ENCODE peak calls at places on chromosomes 13 and 19, in seven cellular contexts. V is IMR-90, X is mesendoderm, U is neuronal stem cell, M is H1, H is trophoblast cell, R is mesenchymal stem cell. O is an unnamed sample.

GRCh38 chr19:5536337-5536894 is 31.3 kb downstream of the TINCR start:
- DNase-seq in V (peak; percentile 33), X (peak; percentile 96), U (peak; percentile 85), M (peak; percentile 91), H (peak; percentile 84), R (peak; percentile 47), O (peak; percentile 96)

GRCh38 chr13:85896516-85897450 is 97.6 kb upstream of the SLITRK6 start:
- DNase-seq in V (peak; percentile 0), X (peak; percentile 32), U (no peak), M (no peak), H (no peak), R (peak; percentile 5), O (peak; percentile 29)

GRCh38 chr13:25247345-25247744 is 39.9 kb downstream of the MTMR6 start:
- DNase-seq in V (no peak), X (no peak), U (no peak), M (no peak), H (no peak), R (no peak), O (no peak)

GRCh38 chr13:65555973-65556372 is 1674.2 kb downstream of the PCDH9 start:
- DNase-seq in V (no peak), X (no peak), U (no peak), M (no peak), H (no peak), R (no peak), O (no peak)

GRCh38 chr19:51359294-51359693 is 6.9 kb downstream of the ETFB start:
- DNase-seq in V (peak; percentile 95), X (no peak), U (no peak), M (no peak), H (no peak), R (peak; percentile 87), O (no peak)

GRCh38 chr19:32191921-32192320 is 153.5 kb upstream of the ZNF507 start:
- DNase-seq in V (no peak), X (no peak), U (no peak), M (no peak), H (no peak), R (no peak), O (no peak)

GRCh38 chr19:6062274-6062673 is 48.0 kb downstream of the RFX2 start:
- DNase-seq in V (no peak), X (no peak), U (no peak), M (no peak), H (peak; percentile 57), R (no peak), O (no peak)

GRCh38 chr13:46949211-46949610 is 52.4 kb upstream of the HTR2A start:
- DNase-seq in V (no peak), X (no peak), U (no peak), M (no peak), H (no peak), R (no peak), O (no peak)

GRCh38 chr13:72457151-72457550 is 270.3 kb downstream of the MZT1 start:
- DNase-seq in V (no peak), X (no peak), U (no peak), M (no peak), H (no peak), R (no peak), O (no peak)

GRCh38 chr13:106159295-106160195 is 375.9 kb downstream of the EFNB2 start:
- DNase-seq in V (no peak), X (no peak), U (no peak), M (no peak), H (peak; percentile 56), R (no peak), O (peak; percentile 51)

GRCh38 chr13:46339035-46339666 is 47.9 kb downstream of the RUBCNL start:
- DNase-seq in V (peak; percentile 12), X (no peak), U (no peak), M (no peak), H (peak; percentile 62), R (no peak), O (no peak)

GRCh38 chr19:43784981-43785808 is 4.4 kb upstream of the KCNN4 start:
- DNase-seq in V (peak; percentile 67), X (peak; percentile 84), U (peak; percentile 59), M (peak; percentile 64), H (peak; percentile 92), R (peak; percentile 79), O (peak; percentile 73)

GRCh38 chr13:90719452-90719851 is 628.0 kb upstream of the MIR17HG start:
- DNase-seq in V (no peak), X (no peak), U (no peak), M (no peak), H (no peak), R (peak; percentile 26), O (no peak)

GRCh38 chr19:8988204-8988603 is 22.0 kb downstream of the MUC16 start:
- DNase-seq in V (no peak), X (peak; percentile 23), U (no peak), M (peak; percentile 52), H (peak; percentile 84), R (no peak), O (peak; percentile 35)

GRCh38 chr13:98203641-98204326 is 26.7 kb upstream of the RNF113B start:
- DNase-seq in V (no peak), X (no peak), U (no peak), M (no peak), H (peak; percentile 37), R (no peak), O (no peak)

GRCh38 chr13:98204546-98204945 is 27.5 kb upstream of the RNF113B start:
- DNase-seq in V (no peak), X (no peak), U (no peak), M (no peak), H (peak; percentile 78), R (no peak), O (no peak)

GRCh38 chr13:98207411-98207810 is 30.3 kb upstream of the RNF113B start:
- DNase-seq in V (peak; percentile 55), X (no peak), U (no peak), M (no peak), H (no peak), R (peak; percentile 71), O (no peak)

GRCh38 chr13:98208606-98209005 is 31.5 kb upstream of the RNF113B start:
- DNase-seq in V (no peak), X (no peak), U (no peak), M (no peak), H (no peak), R (peak; percentile 40), O (no peak)

GRCh38 chr13:98206946-98207345 is 29.9 kb upstream of the RNF113B start:
- DNase-seq in V (peak; percentile 99), X (no peak), U (no peak), M (no peak), H (peak; percentile 75), R (peak; percentile 95), O (no peak)
- H4K8ac ChIP-seq in V (no peak overlapping the region), X (no peak overlapping the region), U (no peak overlapping the region), M (no peak overlapping the region), H (no peak overlapping the region), R (no peak overlapping the region), O (no peak overlapping the region)

DNA sequence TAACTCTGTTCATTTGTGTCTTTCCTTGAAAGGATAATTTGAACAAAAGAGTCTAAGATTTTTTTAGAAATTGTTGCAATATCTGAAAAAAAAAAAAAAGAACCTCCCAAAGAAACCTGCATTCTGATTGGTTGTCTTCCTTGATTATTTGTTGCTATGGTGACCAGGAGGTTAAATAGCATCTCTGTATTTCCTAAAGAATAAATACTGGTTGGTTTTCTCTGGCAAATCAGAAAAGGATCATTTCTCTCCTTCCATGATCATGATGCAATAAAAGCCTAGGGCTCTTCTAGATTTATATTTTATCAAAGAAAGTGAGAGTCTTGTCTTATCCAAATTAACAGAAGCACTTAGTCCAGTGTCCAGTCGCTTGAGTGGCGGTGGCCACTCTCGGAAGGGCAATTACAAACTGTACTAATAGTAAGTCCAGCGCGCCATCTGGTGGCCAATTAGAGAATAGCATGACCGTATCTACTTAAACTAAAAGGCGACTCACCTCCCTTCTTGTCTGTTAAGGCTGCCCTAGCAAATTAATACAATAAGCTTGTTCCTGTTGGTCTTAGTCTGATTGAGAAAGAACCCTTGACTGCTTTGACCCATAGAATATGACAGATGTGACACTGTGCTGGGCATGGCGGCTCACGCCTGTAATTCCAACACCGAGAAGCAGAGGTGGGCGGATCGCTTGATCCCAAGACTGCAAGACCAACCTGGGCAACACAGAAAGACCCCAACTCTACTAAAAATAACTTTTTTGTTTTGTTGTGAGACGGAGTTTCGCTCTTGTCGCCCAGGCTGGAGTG is 47.0 kb upstream of the PNMA8B start:
- DNase-seq in V (peak; percentile 87), X (peak; percentile 93), U (peak; percentile 89), M (peak; percentile 92), H (peak; percentile 100), R (peak; percentile 93), O (peak; percentile 86)
- H3K4me2 ChIP-seq in V (no peak overlapping the region), X (no peak overlapping the region), U (no peak overlapping the region), M (no peak overlapping the region), H (no peak overlapping the region), R (no peak overlapping the region), O (no peak overlapping the region)

DNA sequence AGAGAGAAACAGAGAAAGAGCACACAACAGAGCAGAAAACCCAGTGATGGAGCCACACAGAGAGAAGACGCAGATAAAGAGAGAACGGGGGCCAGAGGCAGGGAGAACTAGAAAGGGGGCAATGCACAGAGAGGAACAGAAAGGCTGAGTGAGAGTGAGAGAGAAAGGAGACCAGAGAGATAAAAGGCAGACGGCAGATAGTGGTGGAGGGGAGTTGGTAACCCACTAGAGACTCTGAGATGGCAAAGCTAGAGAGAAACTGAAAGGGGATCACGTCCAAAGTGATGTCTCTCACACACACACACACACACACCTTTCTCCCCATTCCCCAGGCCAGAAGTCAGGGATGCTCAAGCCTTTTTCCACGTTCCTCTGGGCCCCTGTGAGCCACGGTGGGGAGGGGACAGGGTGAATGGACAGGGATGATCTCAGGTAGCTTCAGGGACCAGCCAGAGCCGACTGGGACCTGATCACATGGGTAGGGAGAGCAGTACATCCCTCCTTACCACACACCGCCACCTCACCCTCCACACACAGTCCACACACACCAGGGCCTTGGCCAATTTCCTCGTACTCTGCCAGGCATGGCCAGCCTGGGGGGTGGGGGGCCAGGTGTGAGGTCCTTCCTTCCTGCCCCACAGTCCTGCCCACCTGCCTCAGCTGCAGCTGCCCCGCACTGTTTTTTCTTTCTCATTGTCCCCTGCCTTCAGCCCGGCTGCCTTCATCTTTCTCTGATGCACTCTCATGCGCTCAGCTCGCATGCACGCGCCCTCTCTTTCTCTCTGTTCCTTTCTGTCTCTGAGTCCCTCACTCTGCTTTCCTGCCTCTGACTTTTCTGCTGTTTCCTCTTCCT is 22.5 kb upstream of the POU2F2 start:
- DNase-seq in V (no peak), X (no peak), U (no peak), M (no peak), H (no peak), R (no peak), O (no peak)
- H4K8ac ChIP-seq in V (no peak overlapping the region), X (no peak overlapping the region), U (no peak overlapping the region), M (no peak overlapping the region), H (no peak overlapping the region), R (no peak overlapping the region), O (no peak overlapping the region)

GRCh38 chr19:33273881-33274662 is 28.3 kb downstream of the CEBPA start:
- DNase-seq in V (peak; percentile 84), X (no peak), U (no peak), M (no peak), H (no peak), R (peak; percentile 52), O (no peak)

GRCh38 chr19:33275559-33275932 is 26.8 kb downstream of the CEBPA start:
- DNase-seq in V (no peak), X (no peak), U (no peak), M (no peak), H (no peak), R (no peak), O (no peak)

GRCh38 chr19:33275933-33276619 is 26.3 kb downstream of the CEBPA start:
- DNase-seq in V (no peak), X (no peak), U (no peak), M (no peak), H (no peak), R (no peak), O (no peak)

GRCh38 chr19:33273065-33273736 is 29.1 kb downstream of the CEBPA start:
- DNase-seq in V (no peak), X (no peak), U (no peak), M (no peak), H (no peak), R (no peak), O (no peak)

GRCh38 chr19:33274663-33275558 is 27.4 kb downstream of the CEBPA start:
- DNase-seq in V (no peak), X (no peak), U (no peak), M (no peak), H (no peak), R (no peak), O (no peak)
- H3K4me2 ChIP-seq in V (no peak overlapping the region), X (no peak overlapping the region), U (no peak overlapping the region), M (no peak overlapping the region), H (no peak overlapping the region), R (no peak overlapping the region), O (no peak overlapping the region)

O was measured in H9.